ENCODE peak calls at places on chromosomes 2 and 18, in ten cellular contexts. Q is AG09309; I is OCI-LY7; N is activated naive CD4-positive, alpha-beta T cell treated with anti-CD3 and anti-CD28 coated beads, Interleukin-2, amount 10 ng/mL, durations not matched to agents 7 days and 5 days; O is stimulated activated CD4-positive, alpha-beta T cell treated with anti-CD3 and anti-CD28 coated beads, Interleukin-12 subunit alpha, Interleukin-12 subunit beta, amount 100 ng/mL, for 4 hours; U is transverse colon; Z is Ammon's horn; B is M059J; C is Peyer's patch; W is T-helper 9 cell. M is an unnamed sample.

GRCh38 chr2:64586883-64587481 is 62.9 kb downstream of the AFTPH start:
- DNase-seq in Q (peak), I (peak), N (no peak), O (no peak), U (no peak), Z (peak), B (peak), C (no peak), W (no peak), M (peak)

GRCh38 chr2:54573532-54573915 is 117.4 kb downstream of the SPTBN1 start:
- DNase-seq in Q (no peak), I (no peak), N (no peak), O (no peak), U (no peak), Z (no peak), B (no peak), C (no peak), W (no peak), M (no peak)

GRCh38 chr2:49367003-49367402 is 212.7 kb upstream of the FSHR start:
- DNase-seq in Q (no peak), I (no peak), N (no peak), O (no peak), U (no peak), Z (no peak), B (no peak), C (no peak), W (no peak), M (no peak)

GRCh38 chr2:108369153-108369552 is 8.6 kb upstream of the SULT1C4 start:
- DNase-seq in Q (no peak), I (no peak), N (no peak), O (no peak), U (no peak), Z (no peak), B (no peak), C (no peak), W (no peak), M (no peak)

GRCh38 chr18:37762076-37762475 is 196.5 kb upstream of the CELF4 start:
- DNase-seq in Q (no peak), I (no peak), N (no peak), O (no peak), U (no peak), Z (peak), B (no peak), C (no peak), W (no peak), M (no peak)

GRCh38 chr2:121072784-121073183 is 212.2 kb downstream of the TFCP2L1 start:
- DNase-seq in Q (no peak), I (no peak), N (no peak), O (no peak), U (no peak), Z (no peak), B (no peak), C (no peak), W (no peak), M (no peak)

GRCh38 chr18:41121116-41121826 is 833.8 kb upstream of the PIK3C3 start:
- DNase-seq in Q (no peak), I (no peak), N (no peak), O (no peak), U (no peak), Z (no peak), B (peak), C (no peak), W (no peak), M (no peak)

GRCh38 chr18:63626431-63626830 is 17.6 kb downstream of the SERPINB4 start:
- DNase-seq in Q (no peak), I (no peak), N (no peak), O (no peak), U (no peak), Z (no peak), B (no peak), C (no peak), W (no peak), M (no peak)

GRCh38 chr2:219912530-219912929 is 285.1 kb downstream of the SLC4A3 start:
- DNase-seq in Q (peak), I (no peak), N (no peak), O (no peak), U (no peak), Z (peak), B (peak), C (no peak), W (no peak), M (no peak)

GRCh38 chr2:128644156-128644555 is 325.5 kb upstream of the HS6ST1 start:
- DNase-seq in Q (no peak), I (no peak), N (no peak), O (no peak), U (no peak), Z (no peak), B (no peak), C (peak), W (no peak), M (no peak)

GRCh38 chr2:20282916-20283592 is 58.1 kb upstream of the SDC1 start:
- DNase-seq in Q (no peak), I (no peak), N (no peak), O (no peak), U (peak), Z (peak), B (no peak), C (no peak), W (no peak), M (peak)